ENCODE peak calls at places on chromosome 13, in eight cellular contexts. P, Y, E, T, V, N, A and R are unnamed samples.

GRCh38 chr13:95921485-95921884 is 131.7 kb downstream of the UGGT2 start:
- DNase-seq in P (no peak), Y (no peak), E (no peak), T (no peak), V (no peak), N (no peak), A (no peak), R (no peak)

GRCh38 chr13:40982772-40983171 is 36.3 kb downstream of the ELF1 start:
- DNase-seq in P (no peak), Y (peak), E (no peak), T (no peak), V (no peak), N (no peak), A (peak), R (no peak)

GRCh38 chr13:36919206-36919832 is 719 bp downstream of the SMAD9 start:
- DNase-seq in P (peak), Y (peak), E (peak), T (no peak), V (no peak), N (no peak), A (no peak), R (peak)

GRCh38 chr13:105196052-105196451 is 1339.4 kb downstream of the EFNB2 start:
- DNase-seq in P (no peak), Y (no peak), E (no peak), T (no peak), V (no peak), N (no peak), A (no peak), R (no peak)

GRCh38 chr13:19910336-19911072 is 47.1 kb upstream of the ZMYM5 start:
- DNase-seq in P (no peak), Y (no peak), E (no peak), T (no peak), V (no peak), N (no peak), A (no peak), R (peak)

GRCh38 chr13:59643239-59643865 is 520.4 kb downstream of the DIAPH3 start:
- DNase-seq in P (no peak), Y (no peak), E (no peak), T (no peak), V (no peak), N (no peak), A (no peak), R (no peak)

GRCh38 chr13:86655561-86655960 is 856.3 kb upstream of the SLITRK6 start:
- DNase-seq in P (no peak), Y (no peak), E (no peak), T (no peak), V (no peak), N (no peak), A (no peak), R (no peak)

GRCh38 chr13:46664195-46664594 is 111.2 kb downstream of the LRCH1 start:
- DNase-seq in P (no peak), Y (no peak), E (no peak), T (no peak), V (no peak), N (no peak), A (no peak), R (no peak)

GRCh38 chr13:113660066-113660465 is 2.1 kb upstream of the ATP4B start:
- DNase-seq in P (no peak), Y (no peak), E (peak), T (no peak), V (no peak), N (peak), A (no peak), R (no peak)